ENCODE peak calls at places on chromosomes 6 and 20, in seven cellular contexts. I, W, H, F, T, X and J are unnamed samples.

GRCh38 chr6:122631571-122632249 is 21.5 kb downstream of the PKIB start:
- DNase-seq in W (no peak), X (no peak), F (no peak), T (no peak), I (no peak), H (no peak), J (no peak)

GRCh38 chr6:148934534-148934933 is 187.7 kb downstream of the UST start:
- DNase-seq in I (no peak), X (no peak), H (no peak), F (no peak), T (no peak), W (no peak), J (no peak)

GRCh38 chr6:44715188-44715587 is 327.7 kb downstream of the CDC5L start:
- DNase-seq in T (no peak), I (no peak), X (no peak), H (peak), W (no peak), F (no peak), J (no peak)

GRCh38 chr20:10357974-10358373 is 76.0 kb downstream of the MKKS start:
- DNase-seq in F (no peak), H (peak), W (no peak), X (no peak), T (no peak), I (peak), J (no peak)

GRCh38 chr6:107488875-107489635 is 862 bp upstream of the SOBP start:
- DNase-seq in W (peak), H (peak), X (peak), F (peak), T (no peak), I (peak), J (peak)

GRCh38 chr20:4708856-4709255 is 12.9 kb upstream of the PRND start:
- DNase-seq in F (no peak), T (no peak), I (no peak), H (no peak), W (no peak), X (no peak), J (no peak)

GRCh38 chr6:107550906-107551305 is 61.0 kb downstream of the SOBP start:
- DNase-seq in F (no peak), T (no peak), X (no peak), W (no peak), H (no peak), I (no peak), J (no peak)

GRCh38 chr6:148779142-148779562 is 32.3 kb downstream of the UST start:
- DNase-seq in H (no peak), F (no peak), X (no peak), W (no peak), I (no peak), T (no peak), J (no peak)

GRCh38 chr20:35172434-35172806 is 548 bp downstream of the PROCR start:
- DNase-seq in W (no peak), T (no peak), I (no peak), F (no peak), H (peak), X (no peak), J (no peak)

GRCh38 chr6:162100091-162100490 is 627.5 kb downstream of the PRKN start:
- DNase-seq in H (no peak), X (no peak), W (no peak), T (no peak), F (no peak), I (no peak), J (no peak)

GRCh38 chr6:148491638-148492210 is 149.1 kb downstream of the SASH1 start:
- DNase-seq in W (no peak), T (no peak), F (no peak), I (no peak), H (no peak), X (no peak), J (no peak)

GRCh38 chr6:40082278-40083043 is 148.2 kb upstream of the MOCS1 start:
- DNase-seq in W (no peak), F (no peak), I (no peak), H (no peak), X (no peak), T (no peak), J (no peak)

GRCh38 chr6:158353851-158354508 is 41.7 kb downstream of the TULP4 start:
- DNase-seq in I (no peak), X (no peak), H (no peak), T (no peak), F (no peak), W (no peak), J (no peak)

GRCh38 chr20:2379511-2380229 is 1.0 kb upstream of the TGM6 start:
- DNase-seq in T (no peak), I (no peak), X (no peak), H (no peak), W (no peak), F (no peak), J (no peak)

GRCh38 chr20:35551485-35551884 is 9.6 kb downstream of the ERGIC3 start:
- DNase-seq in H (no peak), X (no peak), W (no peak), F (no peak), T (no peak), I (no peak), J (no peak)

GRCh38 chr20:56409521-56409920 is 2.5 kb upstream of the CASS4 start:
- DNase-seq in I (no peak), X (no peak), H (no peak), W (no peak), T (no peak), F (no peak), J (no peak)

GRCh38 chr6:13725052-13725451 is 13.4 kb upstream of the RANBP9 start:
- DNase-seq in T (no peak), X (no peak), F (no peak), H (no peak), W (no peak), I (no peak), J (no peak)
- TF ChIP-seq TAF1 in T (no peak), X (no peak), F (no peak), H (no peak), W (no peak), I (no peak), J (no peak)

GRCh38 chr20:32680544-32681174 is 6.9 kb upstream of the C20orf203 start:
- DNase-seq in F (no peak), X (no peak), W (no peak), H (no peak), T (no peak), I (no peak), J (no peak)

GRCh38 chr20:32682508-32682987 is 8.8 kb upstream of the C20orf203 start:
- DNase-seq in X (no peak), F (no peak), W (no peak), T (no peak), H (no peak), I (peak), J (no peak)

GRCh38 chr20:32675223-32675975 is 1.7 kb upstream of the C20orf203 start:
- DNase-seq in H (no peak), W (no peak), F (no peak), I (no peak), T (no peak), X (no peak), J (no peak)

GRCh38 chr20:32681175-32682084 is 7.7 kb upstream of the C20orf203 start:
- DNase-seq in T (no peak), W (no peak), I (peak), H (peak), F (no peak), X (peak), J (no peak)

GRCh38 chr20:32678948-32679347 is 5.2 kb upstream of the C20orf203 start:
- DNase-seq in I (no peak), X (no peak), T (no peak), F (no peak), H (no peak), W (no peak), J (no peak)
- TF ChIP-seq TAF1 in I (no peak), X (no peak), T (no peak), F (no peak), H (no peak), W (no peak), J (no peak)

GRCh38 chr6:29627762-29628418 is 5.1 kb downstream of the GABBR1 start:
- DNase-seq in F (peak), I (peak), X (peak), H (peak), T (no peak), W (no peak), J (peak)
- TF ChIP-seq TAF1 in F (no peak), I (peak), X (peak), H (peak), T (no peak), W (no peak), J (no peak)

DNA sequence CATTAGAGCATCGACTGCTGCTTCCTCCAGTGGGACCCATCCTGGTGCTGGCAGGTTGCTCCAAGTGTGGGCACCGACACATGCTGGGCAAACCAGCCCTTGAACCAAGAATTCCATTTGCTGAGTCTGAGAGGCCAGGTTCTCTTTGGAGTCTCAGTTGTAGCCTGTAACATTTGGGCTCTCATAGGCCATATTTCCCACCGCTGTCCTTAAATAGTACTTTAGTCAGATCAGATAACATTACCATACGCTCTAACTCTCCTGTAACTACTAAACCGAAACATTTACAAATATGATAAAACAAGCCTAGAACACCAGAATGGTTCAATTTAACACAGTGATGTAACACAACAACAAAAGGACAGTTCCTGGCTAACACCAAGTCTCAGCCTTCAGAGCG is 28.3 kb upstream of the CD93 start:
- DNase-seq in T (no peak), I (no peak), H (no peak), W (no peak), F (no peak), X (no peak), J (no peak)
- TF ChIP-seq TAF1 in T (no peak), I (no peak), H (no peak), W (no peak), F (no peak), X (no peak), J (no peak)

GRCh38 chr6:26550250-26550993 is 12.3 kb downstream of the HMGN4 start:
- DNase-seq in F (no peak), W (peak), X (peak), I (peak), H (peak), T (no peak), J (peak)
- TF ChIP-seq TAF1 in F (no peak), W (peak), X (peak), I (no peak), H (peak), T (no peak), J (no peak)

GRCh38 chr6:134551245-134551960 is 233.5 kb upstream of the SGK1 start:
- DNase-seq in H (no peak), I (no peak), T (no peak), F (no peak), X (no peak), W (no peak), J (no peak)
- TF ChIP-seq TAF1 in H (no peak), I (no peak), T (no peak), F (no peak), X (no peak), W (no peak), J (no peak)

DNA sequence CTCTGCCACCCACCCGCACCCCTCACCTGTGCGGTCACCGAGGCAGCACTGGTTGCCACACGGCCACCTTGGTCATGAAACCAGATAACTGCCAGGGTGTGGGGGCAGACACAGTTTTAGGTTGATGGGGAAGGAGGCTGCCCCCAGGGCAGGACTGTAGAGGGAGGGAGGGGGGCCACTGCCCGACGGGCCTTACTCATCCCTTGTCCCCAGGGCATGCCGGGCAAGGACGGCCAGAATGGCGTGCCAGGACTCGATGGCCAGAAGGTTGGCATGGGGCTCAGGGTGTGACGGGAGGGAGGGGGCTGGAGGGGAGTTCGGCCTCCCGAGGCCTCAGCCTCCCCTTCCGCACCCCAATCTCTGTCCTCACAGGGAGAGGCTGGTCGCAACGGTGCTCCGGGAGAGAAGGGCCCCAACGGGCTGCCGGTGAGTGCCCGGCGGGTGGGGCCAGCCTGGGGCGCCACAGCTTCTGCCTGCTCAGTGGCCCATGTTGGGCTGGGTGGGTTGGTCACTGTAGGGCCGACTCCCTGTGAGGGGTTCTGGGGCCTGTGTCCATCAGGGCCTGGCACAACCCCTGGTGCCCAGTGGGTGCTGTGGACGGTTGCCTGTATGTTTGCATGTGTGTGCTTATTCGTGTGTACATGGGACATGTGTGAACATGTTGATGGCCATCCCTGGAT is 11.8 kb downstream of the COL9A3 start:
- DNase-seq in F (no peak), H (no peak), W (no peak), T (no peak), I (no peak), X (no peak), J (no peak)
- TF ChIP-seq TAF1 in F (no peak), H (no peak), W (no peak), T (no peak), I (no peak), X (no peak), J (no peak)

GRCh38 chr6:31402324-31403282 is 792 bp upstream of the MICA start:
- DNase-seq in F (no peak), I (peak), T (no peak), H (no peak), X (no peak), W (no peak), J (no peak)

GRCh38 chr6:31400467-31401289 is 2.7 kb upstream of the MICA start:
- DNase-seq in F (no peak), H (no peak), W (peak), X (peak), T (no peak), I (peak), J (no peak)

GRCh38 chr6:31401403-31401802 is 2.0 kb upstream of the MICA start:
- DNase-seq in I (no peak), T (no peak), H (no peak), X (no peak), W (peak), F (no peak), J (no peak)

GRCh38 chr6:31405996-31406395 is 2.6 kb downstream of the MICA start:
- DNase-seq in I (no peak), X (no peak), H (no peak), F (no peak), T (no peak), W (no peak), J (no peak)

DNA sequence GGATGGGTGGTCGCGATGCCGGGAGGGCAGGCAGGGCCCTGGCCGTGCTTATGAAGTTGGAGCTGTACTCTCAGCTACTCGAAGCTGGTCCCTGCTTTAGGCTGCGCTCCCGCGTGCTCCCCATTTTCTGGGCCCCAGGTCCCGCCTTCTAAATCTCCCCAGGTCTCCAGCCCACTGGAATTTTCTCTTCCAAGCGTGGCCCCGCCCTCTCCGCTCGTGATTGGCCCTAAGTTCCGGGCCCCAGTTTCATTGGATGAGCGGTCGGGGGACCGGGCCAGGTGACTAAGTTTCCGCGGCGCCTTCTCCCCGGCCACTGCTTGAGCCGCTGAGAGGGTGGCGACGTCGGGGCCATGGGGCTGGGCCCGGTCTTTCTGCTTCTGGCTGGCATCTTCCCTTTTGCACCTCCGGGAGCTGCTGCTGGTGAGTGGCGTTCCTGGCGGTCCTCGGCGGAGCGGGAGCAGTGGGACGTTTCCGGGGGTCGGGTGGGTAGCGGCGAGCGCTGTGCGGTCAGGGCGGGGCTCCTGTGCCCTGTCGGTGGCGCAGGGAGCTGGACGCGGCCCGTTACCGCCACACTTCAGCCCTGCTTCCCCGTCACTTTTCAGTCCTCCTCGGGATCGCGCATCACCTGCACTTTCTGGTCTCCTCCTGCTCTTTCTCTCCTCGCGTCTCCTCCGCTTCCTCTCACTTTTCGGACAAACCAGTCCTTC is at the start of gene MICA:
- DNase-seq in H (peak), X (peak), T (no peak), F (peak), W (peak), I (peak), J (peak)
- TF ChIP-seq TAF1 in H (peak), X (peak), T (no peak), F (no peak), W (peak), I (peak), J (no peak)